ENCODE peak calls at places on chromosomes 6 and 20, in ten cellular contexts. One of them, this sample, is unnamed. For H3K4me1, the result is how much of the 10 kb centered on the place peaks cover.

GRCh38 chr6:143744593-143745151 is 66.9 kb downstream of the PHACTR2 start:
- DNase-seq in transverse colon: peak
- DNase-seq in stomach: peak
- DNase-seq in hepatocyte: peak
- DNase-seq in right cardiac atrium: no peak
- DNase-seq in cardiac muscle cell: no peak
- DNase-seq in ovary: no peak
- DNase-seq in body of pancreas: no peak
- DNase-seq in adrenal gland: no peak
- DNase-seq in CD8-positive, alpha-beta T cell: no peak
- DNase-seq in this sample: no peak

GRCh38 chr20:63955281-63955845 is 853 bp downstream of the UCKL1 start:
- DNase-seq in transverse colon: peak
- DNase-seq in stomach: no peak
- DNase-seq in hepatocyte: peak
- DNase-seq in right cardiac atrium: peak
- DNase-seq in cardiac muscle cell: peak
- DNase-seq in ovary: no peak
- DNase-seq in body of pancreas: no peak
- DNase-seq in adrenal gland: no peak
- DNase-seq in CD8-positive, alpha-beta T cell: no peak
- DNase-seq in this sample: peak

GRCh38 chr20:4225778-4226177 is 210.4 kb upstream of the RNF24 start:
- DNase-seq in transverse colon: no peak
- DNase-seq in stomach: no peak
- DNase-seq in hepatocyte: peak
- DNase-seq in right cardiac atrium: no peak
- DNase-seq in cardiac muscle cell: no peak
- DNase-seq in ovary: no peak
- DNase-seq in body of pancreas: no peak
- DNase-seq in adrenal gland: peak
- DNase-seq in CD8-positive, alpha-beta T cell: no peak
- DNase-seq in this sample: no peak

GRCh38 chr6:160455484-160456213 is 107.5 kb downstream of the SLC22A3 start:
- DNase-seq in transverse colon: peak
- DNase-seq in stomach: peak
- DNase-seq in hepatocyte: peak
- DNase-seq in right cardiac atrium: peak
- DNase-seq in cardiac muscle cell: peak
- DNase-seq in ovary: peak
- DNase-seq in body of pancreas: peak
- DNase-seq in adrenal gland: peak
- DNase-seq in CD8-positive, alpha-beta T cell: peak
- DNase-seq in this sample: peak

GRCh38 chr20:6819599-6819998 is 52.1 kb downstream of the BMP2 start:
- DNase-seq in transverse colon: peak
- DNase-seq in stomach: no peak
- DNase-seq in hepatocyte: peak
- DNase-seq in right cardiac atrium: no peak
- DNase-seq in cardiac muscle cell: peak
- DNase-seq in ovary: no peak
- DNase-seq in body of pancreas: peak
- DNase-seq in adrenal gland: no peak
- DNase-seq in CD8-positive, alpha-beta T cell: no peak
- DNase-seq in this sample: peak

GRCh38 chr6:158043586-158044524 is 62.2 kb downstream of the SYNJ2 start:
- DNase-seq in transverse colon: peak
- DNase-seq in stomach: peak
- DNase-seq in hepatocyte: peak
- DNase-seq in right cardiac atrium: peak
- DNase-seq in cardiac muscle cell: peak
- DNase-seq in ovary: no peak
- DNase-seq in body of pancreas: peak
- DNase-seq in adrenal gland: peak
- DNase-seq in CD8-positive, alpha-beta T cell: no peak
- DNase-seq in this sample: no peak

GRCh38 chr6:144485531-144485930 is 200.4 kb downstream of the UTRN start:
- DNase-seq in transverse colon: no peak
- DNase-seq in stomach: no peak
- DNase-seq in hepatocyte: no peak
- DNase-seq in right cardiac atrium: no peak
- DNase-seq in cardiac muscle cell: no peak
- DNase-seq in ovary: no peak
- DNase-seq in body of pancreas: no peak
- DNase-seq in adrenal gland: no peak
- DNase-seq in CD8-positive, alpha-beta T cell: no peak
- DNase-seq in this sample: no peak

GRCh38 chr6:111534366-111534765 is 51.3 kb upstream of the REV3L start:
- DNase-seq in transverse colon: peak
- DNase-seq in stomach: peak
- DNase-seq in hepatocyte: peak
- DNase-seq in right cardiac atrium: peak
- DNase-seq in cardiac muscle cell: peak
- DNase-seq in ovary: peak
- DNase-seq in body of pancreas: peak
- DNase-seq in adrenal gland: peak
- DNase-seq in CD8-positive, alpha-beta T cell: no peak
- DNase-seq in this sample: peak

GRCh38 chr20:51562334-51563140 is 20.0 kb upstream of the NFATC2 start:
- DNase-seq in transverse colon: peak
- DNase-seq in stomach: peak
- DNase-seq in hepatocyte: peak
- DNase-seq in right cardiac atrium: peak
- DNase-seq in cardiac muscle cell: peak
- DNase-seq in ovary: peak
- DNase-seq in body of pancreas: peak
- DNase-seq in adrenal gland: peak
- DNase-seq in CD8-positive, alpha-beta T cell: no peak
- DNase-seq in this sample: peak

GRCh38 chr6:167930300-167930699 is 67.2 kb upstream of the KIF25 start:
- DNase-seq in transverse colon: no peak
- DNase-seq in stomach: no peak
- DNase-seq in hepatocyte: no peak
- DNase-seq in right cardiac atrium: no peak
- DNase-seq in cardiac muscle cell: no peak
- DNase-seq in ovary: no peak
- DNase-seq in body of pancreas: no peak
- DNase-seq in adrenal gland: peak
- DNase-seq in CD8-positive, alpha-beta T cell: no peak
- DNase-seq in this sample: peak

GRCh38 chr6:160667854-160668481 is 3.9 kb upstream of the LPA start:
- DNase-seq in transverse colon: no peak
- DNase-seq in stomach: peak
- DNase-seq in hepatocyte: peak
- DNase-seq in right cardiac atrium: no peak
- DNase-seq in cardiac muscle cell: peak
- DNase-seq in ovary: no peak
- DNase-seq in body of pancreas: peak
- DNase-seq in adrenal gland: no peak
- DNase-seq in CD8-positive, alpha-beta T cell: no peak
- DNase-seq in this sample: no peak

GRCh38 chr6:87078983-87079616 is 15.8 kb downstream of the CGA start:
- DNase-seq in transverse colon: peak
- DNase-seq in stomach: peak
- DNase-seq in hepatocyte: peak
- DNase-seq in right cardiac atrium: peak
- DNase-seq in cardiac muscle cell: peak
- DNase-seq in ovary: peak
- DNase-seq in body of pancreas: peak
- DNase-seq in adrenal gland: peak
- DNase-seq in CD8-positive, alpha-beta T cell: peak
- DNase-seq in this sample: peak

GRCh38 chr6:13624871-13625288 is 9.7 kb downstream of the NOL7 start:
- DNase-seq in transverse colon: no peak
- DNase-seq in stomach: no peak
- DNase-seq in hepatocyte: peak
- DNase-seq in right cardiac atrium: no peak
- DNase-seq in cardiac muscle cell: peak
- DNase-seq in ovary: no peak
- DNase-seq in body of pancreas: no peak
- DNase-seq in adrenal gland: no peak
- DNase-seq in CD8-positive, alpha-beta T cell: no peak
- DNase-seq in this sample: no peak

GRCh38 chr6:44092312-44092884 is 34.9 kb downstream of the MRPL14 start:
- DNase-seq in transverse colon: no peak
- DNase-seq in stomach: no peak
- DNase-seq in hepatocyte: no peak
- DNase-seq in right cardiac atrium: no peak
- DNase-seq in cardiac muscle cell: no peak
- DNase-seq in ovary: no peak
- DNase-seq in body of pancreas: no peak
- DNase-seq in adrenal gland: no peak
- DNase-seq in CD8-positive, alpha-beta T cell: no peak
- DNase-seq in this sample: no peak

GRCh38 chr6:147642458-147642857 is 134.0 kb downstream of the SAMD5 start:
- DNase-seq in transverse colon: peak
- DNase-seq in stomach: no peak
- DNase-seq in hepatocyte: peak
- DNase-seq in right cardiac atrium: no peak
- DNase-seq in cardiac muscle cell: no peak
- DNase-seq in ovary: no peak
- DNase-seq in body of pancreas: no peak
- DNase-seq in adrenal gland: no peak
- DNase-seq in CD8-positive, alpha-beta T cell: no peak
- DNase-seq in this sample: no peak

GRCh38 chr6:43506667-43507471 is 3.3 kb downstream of the LRRC73 start:
- DNase-seq in transverse colon: peak
- DNase-seq in stomach: peak
- DNase-seq in hepatocyte: peak
- DNase-seq in right cardiac atrium: peak
- DNase-seq in cardiac muscle cell: peak
- DNase-seq in ovary: peak
- DNase-seq in body of pancreas: peak
- DNase-seq in adrenal gland: peak
- DNase-seq in CD8-positive, alpha-beta T cell: peak
- DNase-seq in this sample: peak

DNA sequence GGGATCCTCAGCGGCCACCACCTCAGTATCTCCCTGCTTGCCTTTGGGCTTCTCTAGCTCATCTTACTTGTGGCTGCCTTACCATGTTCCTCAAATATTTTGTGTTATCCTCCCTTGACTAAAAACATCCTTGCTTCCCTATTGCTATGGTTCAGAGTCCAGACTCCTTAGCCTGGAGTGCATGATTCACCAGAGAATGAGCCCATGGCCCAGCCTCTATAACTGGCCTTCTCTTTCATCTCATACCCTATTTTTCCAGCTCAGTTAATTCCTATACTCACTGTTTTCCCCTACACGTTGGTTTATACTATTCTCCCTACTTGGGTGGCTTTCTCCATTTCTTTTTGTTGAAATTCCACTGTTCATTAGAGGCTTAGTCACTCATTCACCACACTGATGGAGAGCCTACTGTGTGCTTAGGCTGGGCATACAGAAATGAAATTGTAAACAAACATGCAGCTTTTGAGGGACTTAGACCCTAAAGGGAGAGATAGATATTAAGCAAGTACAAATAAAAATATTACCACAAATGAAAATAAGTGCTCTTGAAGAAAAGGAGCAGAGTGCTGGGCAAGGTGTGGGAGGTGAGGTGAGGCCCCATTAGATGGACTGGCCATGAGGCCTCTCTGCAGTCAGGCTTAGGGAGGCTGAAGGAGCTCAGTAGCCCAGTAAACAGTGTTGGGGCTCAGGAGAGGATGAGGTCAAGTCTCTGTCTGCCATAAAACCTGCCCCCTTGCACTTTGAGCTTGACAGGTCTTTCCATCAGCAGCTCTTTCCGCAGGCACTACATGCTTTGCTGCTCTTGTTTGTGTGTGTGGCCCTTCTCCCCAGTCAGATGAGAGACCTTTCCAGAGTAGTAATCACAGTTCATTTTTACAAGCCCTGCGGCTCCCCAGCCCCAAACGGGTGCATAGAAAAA is 109.3 kb downstream of the TCP11 start:
- DNase-seq in transverse colon: no peak
- DNase-seq in stomach: no peak
- DNase-seq in hepatocyte: peak
- DNase-seq in right cardiac atrium: no peak
- DNase-seq in cardiac muscle cell: no peak
- DNase-seq in ovary: no peak
- DNase-seq in body of pancreas: no peak
- DNase-seq in adrenal gland: no peak
- DNase-seq in CD8-positive, alpha-beta T cell: no peak
- DNase-seq in this sample: peak
- H3K4me1 ChIP-seq in transverse colon: under half
- H3K4me1 ChIP-seq in stomach: half or more
- H3K4me1 ChIP-seq in hepatocyte: under half
- H3K4me1 ChIP-seq in right cardiac atrium: under half
- H3K4me1 ChIP-seq in cardiac muscle cell: under half
- H3K4me1 ChIP-seq in ovary: under half
- H3K4me1 ChIP-seq in body of pancreas: under half
- H3K4me1 ChIP-seq in adrenal gland: under half
- H3K4me1 ChIP-seq in CD8-positive, alpha-beta T cell: under half
- H3K4me1 ChIP-seq in this sample: half or more

GRCh38 chr6:130943738-130944137 is 116.5 kb downstream of the SMLR1 start:
- DNase-seq in transverse colon: peak
- DNase-seq in stomach: peak
- DNase-seq in hepatocyte: peak
- DNase-seq in right cardiac atrium: no peak
- DNase-seq in cardiac muscle cell: peak
- DNase-seq in ovary: no peak
- DNase-seq in body of pancreas: no peak
- DNase-seq in adrenal gland: no peak
- DNase-seq in CD8-positive, alpha-beta T cell: no peak
- DNase-seq in this sample: no peak
- H3K27ac ChIP-seq in transverse colon: peak
- H3K27ac ChIP-seq in stomach: peak
- H3K27ac ChIP-seq in hepatocyte: peak
- H3K27ac ChIP-seq in right cardiac atrium: no peak
- H3K27ac ChIP-seq in cardiac muscle cell: peak
- H3K27ac ChIP-seq in ovary: no peak
- H3K27ac ChIP-seq in body of pancreas: no peak
- H3K27ac ChIP-seq in adrenal gland: no peak
- H3K27ac ChIP-seq in CD8-positive, alpha-beta T cell: no peak
- H3K27ac ChIP-seq in this sample: no peak

DNA sequence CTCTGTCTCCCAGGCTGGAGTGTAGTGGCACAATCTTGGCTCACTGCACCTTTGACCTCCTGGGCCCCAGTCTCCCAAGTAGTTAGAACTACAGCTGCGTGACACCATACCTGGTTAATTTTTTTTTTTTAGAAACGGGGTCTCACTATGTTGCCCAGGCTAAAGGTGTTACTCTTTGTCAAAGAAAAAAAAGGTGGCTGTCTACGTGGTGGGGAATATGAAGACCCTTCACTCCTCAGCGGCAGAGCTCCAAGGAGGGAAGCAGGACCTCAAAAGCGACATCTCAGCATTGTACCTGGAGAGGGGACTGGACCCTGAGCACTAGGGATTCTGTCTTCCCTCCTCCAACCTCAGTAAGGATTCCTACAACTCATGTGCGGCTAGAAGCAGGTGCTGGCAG is 16.4 kb upstream of the TBC1D22B start:
- DNase-seq in transverse colon: no peak
- DNase-seq in stomach: no peak
- DNase-seq in hepatocyte: no peak
- DNase-seq in right cardiac atrium: no peak
- DNase-seq in cardiac muscle cell: no peak
- DNase-seq in ovary: no peak
- DNase-seq in body of pancreas: no peak
- DNase-seq in adrenal gland: no peak
- DNase-seq in CD8-positive, alpha-beta T cell: no peak
- DNase-seq in this sample: no peak
- H3K4me1 ChIP-seq in transverse colon: half or more
- H3K4me1 ChIP-seq in stomach: under half
- H3K4me1 ChIP-seq in hepatocyte: under half
- H3K4me1 ChIP-seq in right cardiac atrium: under half
- H3K4me1 ChIP-seq in cardiac muscle cell: under half
- H3K4me1 ChIP-seq in ovary: under half
- H3K4me1 ChIP-seq in body of pancreas: under half
- H3K4me1 ChIP-seq in adrenal gland: under half
- H3K4me1 ChIP-seq in CD8-positive, alpha-beta T cell: under half
- H3K4me1 ChIP-seq in this sample: half or more

GRCh38 chr20:57707849-57708693 is 1.7 kb downstream of the PMEPA1 start:
- DNase-seq in transverse colon: no peak
- DNase-seq in stomach: peak
- DNase-seq in hepatocyte: no peak
- DNase-seq in right cardiac atrium: no peak
- DNase-seq in cardiac muscle cell: peak
- DNase-seq in ovary: no peak
- DNase-seq in body of pancreas: no peak
- DNase-seq in adrenal gland: no peak
- DNase-seq in CD8-positive, alpha-beta T cell: no peak
- DNase-seq in this sample: no peak
- H3K27ac ChIP-seq in transverse colon: peak
- H3K27ac ChIP-seq in stomach: peak
- H3K27ac ChIP-seq in hepatocyte: peak
- H3K27ac ChIP-seq in right cardiac atrium: peak
- H3K27ac ChIP-seq in cardiac muscle cell: no peak
- H3K27ac ChIP-seq in ovary: peak
- H3K27ac ChIP-seq in body of pancreas: peak
- H3K27ac ChIP-seq in adrenal gland: no peak
- H3K27ac ChIP-seq in CD8-positive, alpha-beta T cell: no peak
- H3K27ac ChIP-seq in this sample: peak